ENCODE peak calls at places on chromosomes 5 and 9, in five cellular contexts. Y is neural crest cell, M is nephron progenitor cell, I is heart right ventricle, G is lower lobe of right lung. V is an unnamed sample.

GRCh38 chr5:83827111-83827541 is 106.5 kb upstream of the HAPLN1 start:
- DNase-seq in M (no peak), Y (no peak), G (no peak), I (no peak), V (no peak)

GRCh38 chr9:14372437-14373318 is 58.7 kb upstream of the NFIB start:
- DNase-seq in Y (no peak), M (no peak), I (no peak), G (no peak), V (no peak)

GRCh38 chr5:82422751-82423181 is 144.6 kb upstream of the RPS23 start:
- DNase-seq in G (peak; percentile 43), Y (no peak), M (no peak), I (no peak), V (no peak)

GRCh38 chr9:19331877-19332276 is 48.2 kb downstream of the RPS6 start:
- DNase-seq in Y (no peak), M (no peak), G (no peak), I (no peak), V (no peak)

GRCh38 chr5:138467711-138468132 is 2.4 kb downstream of the EGR1 start:
- DNase-seq in Y (no peak), M (no peak), I (no peak), G (peak; percentile 47), V (no peak)

GRCh38 chr5:65946198-65946745 is 19.9 kb downstream of the ERBIN start:
- DNase-seq in M (no peak), G (no peak), I (no peak), Y (no peak), V (no peak)

GRCh38 chr5:172733974-172734346 is 37.0 kb downstream of the DUSP1 start:
- DNase-seq in M (no peak), Y (no peak), I (no peak), G (no peak), V (no peak)

GRCh38 chr5:109619661-109620060 is 70.1 kb upstream of the MAN2A1 start:
- DNase-seq in G (no peak), I (no peak), Y (no peak), M (no peak), V (no peak)

GRCh38 chr9:127426756-127427155 is 2.6 kb downstream of the ZNF79 start:
- DNase-seq in G (no peak), I (no peak), Y (no peak), M (no peak), V (no peak)

GRCh38 chr5:138752951-138753793 is at the start of gene CTNNA1:
- DNase-seq in Y (peak; percentile 62), I (peak; percentile 88), G (peak; percentile 86), M (peak; percentile 84), V (peak; percentile 92)

GRCh38 chr5:122163151-122164069 is 34.1 kb downstream of the ZNF474 start:
- DNase-seq in I (no peak), G (no peak), Y (no peak), M (no peak), V (no peak)

GRCh38 chr9:130539473-130540223 is 39.7 kb upstream of the FUBP3 start:
- DNase-seq in Y (no peak), M (no peak), G (no peak), I (no peak), V (no peak)

DNA sequence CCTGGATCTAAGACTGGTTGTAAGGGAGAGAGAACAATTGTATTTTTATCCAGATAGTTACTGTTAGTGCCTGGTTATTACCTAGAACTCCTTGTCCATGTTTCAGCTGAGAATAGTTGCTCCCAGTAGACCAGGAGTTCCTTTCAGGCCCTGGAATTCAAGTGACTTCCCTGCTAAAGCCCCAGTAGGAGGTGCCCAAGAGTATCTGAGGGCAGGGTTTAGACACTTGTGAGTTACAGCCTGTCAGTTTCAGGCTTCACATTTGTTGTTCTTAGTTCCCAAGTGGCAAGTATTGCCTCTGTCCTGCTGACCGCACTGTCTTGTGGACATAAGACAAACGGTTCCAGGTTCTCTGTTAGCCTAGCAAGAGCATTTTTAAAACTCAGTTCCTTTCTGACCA is 743.9 kb upstream of the SEMA6A start:
- DNase-seq in I (no peak), Y (no peak), M (peak; percentile 26), G (no peak), V (no peak)
- TF ChIP-seq CTCF in I (no peak), Y (no peak), M (peak; percentile 44), G (no peak), V (no peak)

GRCh38 chr5:170443624-170444023 is 54.5 kb upstream of the KCNMB1 start:
- DNase-seq in M (no peak), I (no peak), G (no peak), Y (no peak), V (no peak)
- TF ChIP-seq CTCF in M (no peak), I (no peak), G (no peak), Y (no peak), V (no peak)

DNA sequence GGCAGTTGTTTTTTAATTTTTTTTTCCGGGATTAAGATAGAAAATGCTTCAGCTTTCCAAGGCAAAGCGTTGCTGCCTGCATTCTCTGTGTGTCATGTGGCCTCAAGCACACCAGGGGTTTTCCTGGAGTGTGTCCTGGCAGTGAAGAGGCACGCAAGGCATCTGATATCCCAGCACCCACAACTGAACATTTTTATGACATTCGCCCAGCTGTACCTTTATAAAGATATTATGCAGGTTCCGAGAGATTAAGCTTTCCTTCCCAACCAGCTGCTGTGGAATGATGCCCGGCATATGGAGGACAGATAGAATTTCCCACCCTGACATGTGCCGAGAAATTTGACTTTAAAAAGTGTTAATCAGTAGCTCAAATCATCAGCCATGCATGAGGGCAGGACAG is 205.6 kb downstream of the GADD45G start:
- DNase-seq in G (peak; percentile 20), M (no peak), I (no peak), Y (no peak), V (no peak)
- TF ChIP-seq CTCF in G (no peak), M (no peak), I (no peak), Y (no peak), V (no peak)

DNA sequence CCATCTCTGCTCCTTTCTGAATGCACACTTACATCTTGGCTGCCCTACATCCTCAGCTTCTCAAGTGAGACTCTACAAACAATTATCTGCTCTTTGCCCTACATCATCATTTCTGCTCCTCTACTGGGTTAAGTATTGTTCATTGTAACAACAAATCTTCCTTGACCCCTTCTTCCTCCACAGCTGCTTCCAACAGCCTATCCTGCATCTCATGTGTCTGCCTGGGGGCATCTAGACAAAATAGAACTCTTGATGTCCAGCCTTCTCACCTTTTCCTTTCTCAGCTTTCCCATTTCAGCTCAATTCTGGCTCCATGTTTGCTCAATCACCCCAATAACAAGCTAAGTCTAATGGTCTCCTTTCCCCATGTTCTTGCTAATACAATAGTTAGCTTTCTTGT is 509.8 kb downstream of the DIRAS2 start:
- DNase-seq in M (no peak), G (no peak), I (no peak), Y (no peak), V (no peak)
- TF ChIP-seq CTCF in M (no peak), G (no peak), I (no peak), Y (no peak), V (no peak)

V was measured in GM10248.